ENCODE peak calls at places on chromosomes 7 and 10, in six cellular contexts. P is GM12878, S is upper lobe of left lung, K is A549, N is K562, J is HepG2. W is an unnamed sample.

GRCh38 chr7:37901890-37902524 is 14.6 kb downstream of the SFRP4 start:
- ATAC-seq in P (peak), S (peak), K (peak), N (peak), J (peak), W (no peak)

GRCh38 chr10:127553431-127553830 is 4.3 kb downstream of the NPS start:
- ATAC-seq in P (no peak), S (no peak), K (no peak), N (no peak), J (no peak), W (no peak)

GRCh38 chr10:89615824-89616223 is 29.2 kb downstream of the PANK1 start:
- ATAC-seq in P (no peak), S (no peak), K (no peak), N (no peak), J (no peak), W (no peak)

GRCh38 chr7:125355899-125356298 is 426.3 kb upstream of the POT1 start:
- ATAC-seq in P (peak), S (no peak), K (no peak), N (no peak), J (no peak), W (no peak)

GRCh38 chr7:21568762-21569161 is 25.9 kb downstream of the DNAH11 start:
- ATAC-seq in P (peak), S (no peak), K (peak), N (peak), J (no peak), W (no peak)

GRCh38 chr7:33849961-33850559 is 55.3 kb upstream of the BMPER start:
- ATAC-seq in P (no peak), S (no peak), K (no peak), N (no peak), J (no peak), W (no peak)

GRCh38 chr7:29443552-29443951 is 120.1 kb upstream of the PRR15 start:
- ATAC-seq in P (no peak), S (no peak), K (no peak), N (no peak), J (no peak), W (no peak)

GRCh38 chr10:4028027-4028471 is 243.0 kb upstream of the KLF6 start:
- ATAC-seq in P (no peak), S (no peak), K (no peak), N (no peak), J (no peak), W (no peak)

GRCh38 chr7:96235281-96235680 is 86.6 kb downstream of the SLC25A13 start:
- ATAC-seq in P (peak), S (no peak), K (no peak), N (peak), J (no peak), W (no peak)

GRCh38 chr10:101773923-101774588 is 1.9 kb downstream of the FGF8 start:
- ATAC-seq in P (no peak), S (no peak), K (no peak), N (no peak), J (no peak), W (no peak)

GRCh38 chr7:78704504-78704903 is 749.0 kb downstream of the MAGI2 start:
- ATAC-seq in P (no peak), S (no peak), K (no peak), N (no peak), J (no peak), W (no peak)

GRCh38 chr7:116952640-116953371 is 495 bp upstream of the ST7 start:
- ATAC-seq in P (no peak), S (peak), K (peak), N (peak), J (peak), W (no peak)

GRCh38 chr10:93384006-93384405 is 98.1 kb downstream of the MYOF start:
- ATAC-seq in P (no peak), S (peak), K (peak), N (no peak), J (no peak), W (no peak)

GRCh38 chr10:91800192-91800591 is 2.0 kb downstream of the TNKS2 start:
- ATAC-seq in P (no peak), S (no peak), K (no peak), N (no peak), J (no peak), W (no peak)

GRCh38 chr10:126408953-126409641 is 20.8 kb upstream of the ADAM12 start:
- ATAC-seq in P (no peak), S (no peak), K (no peak), N (no peak), J (no peak), W (no peak)

GRCh38 chr10:123582084-123582989 is 83.8 kb upstream of the GPR26 start:
- ATAC-seq in P (peak), S (peak), K (peak), N (peak), J (peak), W (peak)

GRCh38 chr7:148434181-148434769 is 156.3 kb upstream of the C7orf33 start:
- ATAC-seq in P (no peak), S (peak), K (no peak), N (no peak), J (no peak), W (no peak)

GRCh38 chr7:46352335-46352954 is 431.4 kb upstream of the IGFBP3 start:
- ATAC-seq in P (peak), S (no peak), K (peak), N (no peak), J (peak), W (no peak)

DNA sequence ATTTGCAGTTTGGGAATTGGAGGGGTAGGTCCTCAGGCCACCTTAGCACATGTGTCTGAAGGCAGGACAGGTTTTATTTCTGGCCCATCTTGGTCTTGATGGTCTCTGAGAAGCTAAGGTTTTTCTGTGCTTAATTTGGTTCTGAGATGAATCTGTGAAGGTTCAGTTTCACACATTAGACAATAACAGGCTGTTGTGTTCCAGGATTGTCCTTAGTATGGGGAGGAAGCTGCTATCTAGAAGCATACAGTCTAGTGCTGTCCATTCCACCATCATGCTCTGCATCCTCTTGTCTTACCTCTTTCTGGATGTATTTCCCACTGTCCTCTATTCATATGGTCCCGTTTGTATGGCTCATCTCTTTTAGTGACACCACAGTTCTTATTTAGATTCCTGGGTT is 7.1 kb downstream of the UBE2D1 start:
- ATAC-seq in P (peak), S (no peak), K (no peak), N (peak), J (no peak), W (no peak)
- H3K4me3 ChIP-seq in P (no peak), S (no peak), K (no peak), N (no peak), J (no peak), W (no peak)

DNA sequence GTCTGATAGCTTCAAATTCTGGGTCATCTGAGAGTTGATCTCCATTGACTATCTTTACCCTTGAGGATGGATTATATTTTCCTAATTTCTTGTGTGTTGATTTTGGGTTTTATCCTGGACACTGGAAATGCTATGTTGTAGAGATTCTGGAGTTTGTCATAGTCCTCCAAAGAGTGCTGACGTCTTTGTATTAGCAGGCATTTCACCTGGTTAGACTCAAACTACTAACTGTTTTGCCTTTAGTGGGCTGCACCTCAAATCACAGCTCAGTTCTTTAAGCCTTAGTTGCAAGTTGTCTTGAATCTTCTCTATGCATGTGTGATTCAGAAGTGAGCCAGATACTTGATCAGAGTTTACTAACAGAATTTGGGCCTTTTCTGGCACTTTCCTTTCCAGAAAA is 264.3 kb downstream of the RPS24 start:
- ATAC-seq in P (no peak), S (no peak), K (no peak), N (no peak), J (no peak), W (no peak)
- TF ChIP-seq EP300 in P (no peak), S (no peak), K (no peak), N (no peak), J (no peak), W (no peak)

GRCh38 chr7:131338990-131339389 is 11.3 kb downstream of the MKLN1 start:
- ATAC-seq in P (no peak), S (no peak), K (no peak), N (no peak), J (no peak), W (no peak)

GRCh38 chr7:131341690-131342089 is 14.0 kb downstream of the MKLN1 start:
- ATAC-seq in P (no peak), S (no peak), K (no peak), N (peak), J (no peak), W (no peak)

GRCh38 chr7:131338173-131338572 is 10.5 kb downstream of the MKLN1 start:
- ATAC-seq in P (no peak), S (no peak), K (no peak), N (no peak), J (no peak), W (no peak)

GRCh38 chr7:131335639-131336400 is 8.1 kb downstream of the MKLN1 start:
- ATAC-seq in P (no peak), S (no peak), K (no peak), N (peak), J (no peak), W (no peak)

GRCh38 chr7:131336956-131337355 is 9.3 kb downstream of the MKLN1 start:
- ATAC-seq in P (no peak), S (no peak), K (no peak), N (peak), J (no peak), W (no peak)
- H3K27ac ChIP-seq in P (no peak), S (no peak), K (no peak), N (no peak), J (no peak), W (no peak)

DNA sequence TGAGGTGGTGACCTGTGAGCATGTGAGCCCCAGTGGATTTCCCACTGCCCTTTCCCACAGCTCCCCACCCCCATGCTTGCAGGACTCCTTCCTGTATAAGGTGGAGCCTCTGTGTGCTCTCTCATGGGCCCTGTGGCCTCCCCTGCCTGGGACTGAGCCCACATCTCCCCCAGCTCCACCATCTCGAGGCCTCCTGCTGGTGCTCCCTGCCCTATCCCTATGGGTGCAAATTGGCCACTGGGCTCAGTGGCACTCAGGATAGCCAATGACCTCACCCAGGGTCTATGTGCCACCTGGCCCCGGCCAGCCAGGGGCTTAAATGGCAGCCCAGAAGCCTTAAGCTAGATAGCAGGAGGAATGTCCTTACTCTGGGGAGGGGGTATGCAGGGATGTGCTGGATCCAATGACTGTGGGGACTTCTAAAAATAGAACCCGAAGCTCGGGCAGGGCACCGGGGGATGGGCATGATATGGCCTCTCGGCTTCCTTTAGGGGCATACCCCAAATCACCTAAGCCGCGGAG is 2.0 kb downstream of the LDB3 start:
- ATAC-seq in P (no peak), S (no peak), K (no peak), N (no peak), J (no peak), W (no peak)
- H3K4me3 ChIP-seq in P (no peak), S (no peak), K (no peak), N (no peak), J (no peak), W (peak)

GRCh38 chr10:7283246-7283645 is 127.6 kb downstream of the SFMBT2 start:
- ATAC-seq in P (no peak), S (no peak), K (no peak), N (no peak), J (no peak), W (no peak)

GRCh38 chr10:7285545-7286322 is 125.1 kb downstream of the SFMBT2 start:
- ATAC-seq in P (peak), S (no peak), K (no peak), N (no peak), J (no peak), W (no peak)

GRCh38 chr10:7281429-7281828 is 129.4 kb downstream of the SFMBT2 start:
- ATAC-seq in P (no peak), S (no peak), K (peak), N (peak), J (no peak), W (no peak)

GRCh38 chr10:7279303-7279702 is 131.5 kb downstream of the SFMBT2 start:
- ATAC-seq in P (no peak), S (no peak), K (no peak), N (no peak), J (no peak), W (no peak)

DNA sequence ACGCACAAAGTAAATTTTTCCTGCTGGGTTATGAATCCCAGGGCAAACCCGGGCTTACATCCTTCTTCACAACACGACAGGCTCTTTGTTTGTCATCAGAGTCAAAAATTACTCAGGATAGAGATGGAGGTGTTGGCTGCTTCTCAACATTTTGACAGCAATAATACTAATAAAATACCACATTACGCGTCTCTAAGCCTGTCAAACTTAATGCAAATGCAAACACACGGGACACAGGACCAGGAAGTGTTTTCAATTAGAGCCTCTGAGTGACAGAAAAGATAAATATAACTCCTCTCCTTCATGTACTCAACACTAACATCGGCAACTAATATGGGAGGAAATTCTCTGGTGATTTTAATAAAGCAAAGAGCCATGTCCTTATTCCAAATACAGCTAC is 128.4 kb downstream of the SFMBT2 start:
- ATAC-seq in P (no peak), S (no peak), K (no peak), N (no peak), J (no peak), W (no peak)
- TF ChIP-seq EP300 in P (no peak), S (no peak), K (no peak), N (no peak), J (no peak), W (no peak)

DNA sequence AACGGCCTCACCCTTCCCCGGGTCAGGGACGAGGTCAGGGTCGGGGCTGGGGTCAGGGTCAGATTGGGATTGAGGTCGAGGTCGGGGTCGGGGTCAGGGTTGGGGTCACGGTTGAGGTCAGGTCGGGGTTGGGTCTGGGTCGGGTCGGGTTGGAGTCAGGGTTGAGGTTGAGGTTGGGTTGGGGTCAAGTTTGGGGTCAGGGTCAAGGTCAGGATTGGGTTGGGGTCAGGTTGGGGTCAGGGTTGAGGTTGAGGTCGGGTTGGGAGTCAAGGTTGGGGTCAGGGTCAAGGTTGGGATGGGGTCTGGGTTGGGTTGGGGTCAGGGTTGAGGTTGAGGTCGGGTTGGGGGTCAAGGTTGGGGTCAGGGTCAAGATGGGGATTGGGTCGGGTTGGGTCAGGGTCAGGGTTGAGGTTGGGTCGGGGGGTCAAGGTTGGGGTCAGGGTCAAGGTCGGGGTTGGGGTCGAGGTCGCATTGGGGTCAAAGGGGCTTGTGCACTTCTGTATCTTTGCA is 131.4 kb downstream of the VIPR2 start:
- ATAC-seq in P (no peak), S (no peak), K (no peak), N (no peak), J (no peak), W (no peak)
- H3K27ac ChIP-seq in P (no peak), S (peak), K (peak), N (no peak), J (no peak), W (peak)

DNA sequence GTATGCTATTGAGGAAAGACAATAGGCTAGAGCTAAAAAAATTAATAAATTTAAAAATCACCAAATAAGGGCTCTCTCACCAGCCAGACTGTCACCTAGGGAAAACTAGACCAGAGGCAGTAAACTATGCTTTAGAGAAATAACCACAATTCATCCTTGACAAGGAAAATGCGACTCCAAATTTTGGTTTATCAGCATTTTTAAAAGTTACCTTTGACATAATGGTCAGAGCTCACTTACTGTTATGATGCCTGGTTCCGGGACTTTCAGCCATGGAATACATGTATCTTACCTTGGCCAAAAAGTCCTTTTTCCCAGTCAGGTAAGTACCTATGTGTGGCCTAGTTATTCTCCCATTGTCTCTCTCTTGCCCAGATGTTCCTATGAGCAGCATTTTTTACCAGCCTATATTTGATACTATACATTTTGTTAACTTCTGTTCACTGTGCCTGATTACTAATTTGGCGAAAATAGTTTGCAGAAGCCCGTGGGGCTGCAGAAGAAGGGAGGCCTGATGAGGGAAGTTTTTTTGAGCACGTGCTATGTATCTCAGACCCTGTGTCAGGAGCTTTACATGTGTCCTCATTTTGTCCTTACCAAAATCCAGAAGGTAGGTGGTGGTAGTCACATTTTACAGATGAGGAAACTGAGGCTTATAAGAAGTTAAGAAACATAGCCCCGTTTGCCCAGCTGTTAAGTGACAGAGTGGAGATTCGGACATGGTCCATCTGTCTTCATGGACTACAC is 149.7 kb downstream of the CELF2 start:
- ATAC-seq in P (no peak), S (no peak), K (no peak), N (no peak), J (no peak), W (no peak)
- H3K4me3 ChIP-seq in P (peak), S (peak), K (no peak), N (no peak), J (no peak), W (peak)

DNA sequence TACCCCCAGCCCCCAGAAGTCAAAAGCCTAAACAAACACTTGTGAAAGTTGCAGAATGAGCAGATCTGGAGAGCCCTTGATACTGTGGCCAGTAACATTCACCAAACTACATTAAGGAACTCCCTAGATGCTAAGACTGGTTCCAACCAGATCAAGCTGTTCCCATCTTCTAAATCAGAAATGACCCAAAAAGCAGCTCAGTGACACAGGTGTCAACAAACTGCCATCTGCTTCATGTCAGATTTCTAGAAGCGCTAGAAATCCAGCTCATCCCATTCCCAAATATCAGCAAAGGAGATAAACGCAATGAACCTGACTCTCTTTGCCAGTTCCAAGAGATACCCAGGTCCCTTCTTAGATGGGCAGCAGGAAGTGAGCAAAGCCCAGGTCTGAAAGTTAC is 90.6 kb downstream of the GFRA1 start:
- ATAC-seq in P (no peak), S (no peak), K (no peak), N (no peak), J (no peak), W (no peak)
- TF ChIP-seq EP300 in P (no peak), S (no peak), K (no peak), N (no peak), J (no peak), W (no peak)

W was measured in gastroesophageal sphincter.